ENCODE peak calls at places on chromosome 9, in six cellular contexts. E, M, T, L, Q and P are unnamed samples.

GRCh38 chr9:2418619-2419018 is 203.0 kb upstream of the VLDLR start:
- DNase-seq in L (peak; percentile 24), Q (peak; percentile 87), E (peak; percentile 98), M (no peak), T (peak; percentile 63), P (no peak)

GRCh38 chr9:21747171-21747570 is 55.3 kb upstream of the MTAP start:
- DNase-seq in Q (peak; percentile 47), T (no peak), E (no peak), M (no peak), L (peak; percentile 89), P (no peak)

GRCh38 chr9:130919559-130920145 is 19.4 kb downstream of the FIBCD1 start:
- DNase-seq in M (no peak), T (no peak), E (no peak), Q (no peak), L (no peak), P (no peak)

GRCh38 chr9:87686520-87687090 is 39.3 kb upstream of the CTSL start:
- DNase-seq in L (no peak), T (no peak), M (no peak), Q (no peak), E (no peak), P (no peak)

GRCh38 chr9:123395276-123396006 is 39.4 kb downstream of the CRB2 start:
- DNase-seq in T (no peak), L (no peak), M (no peak), Q (no peak), E (peak; percentile 97), P (no peak)

GRCh38 chr9:36487482-36488321 is 85.0 kb upstream of the MELK start:
- DNase-seq in L (peak; percentile 89), M (peak; percentile 90), T (peak; percentile 93), Q (peak; percentile 95), E (peak; percentile 75), P (peak; percentile 94)

GRCh38 chr9:34536685-34537084 is 13.9 kb upstream of the ENHO start:
- DNase-seq in M (no peak), E (no peak), Q (no peak), T (no peak), L (no peak), P (no peak)

GRCh38 chr9:92807757-92808725 is 43.4 kb upstream of the BICD2 start:
- DNase-seq in T (peak; percentile 12), Q (no peak), M (peak; percentile 8), L (no peak), E (peak; percentile 46), P (peak; percentile 11)

GRCh38 chr9:110180386-110180712 is 27.6 kb downstream of the C9orf152 start:
- DNase-seq in T (no peak), L (no peak), M (no peak), Q (no peak), E (no peak), P (no peak)

GRCh38 chr9:113913426-113914195 is 37.5 kb downstream of the ZNF618 start:
- DNase-seq in E (no peak), L (no peak), M (no peak), Q (peak; percentile 23), T (peak; percentile 36), P (no peak)

GRCh38 chr9:72005451-72005850 is 55.0 kb downstream of the C9orf57 start:
- DNase-seq in E (no peak), Q (no peak), T (no peak), L (no peak), M (no peak), P (no peak)

GRCh38 chr9:70553718-70554673 is 139.5 kb upstream of the KLF9 start:
- DNase-seq in Q (peak; percentile 81), E (peak; percentile 34), L (peak; percentile 76), M (no peak), T (peak; percentile 95), P (no peak)

GRCh38 chr9:36765468-36766341 is 193.0 kb downstream of the MELK start:
- DNase-seq in Q (peak; percentile 16), E (peak; percentile 95), L (peak; percentile 69), M (peak; percentile 77), T (no peak), P (peak; percentile 86)

GRCh38 chr9:113619156-113619861 is 155.8 kb downstream of the RGS3 start:
- DNase-seq in T (peak; percentile 32), E (no peak), Q (no peak), M (no peak), L (no peak), P (no peak)

GRCh38 chr9:124497441-124497840 is 9.8 kb downstream of the NR5A1 start:
- DNase-seq in Q (no peak), T (no peak), L (no peak), M (no peak), E (no peak), P (no peak)

GRCh38 chr9:87184956-87185642 is 237.8 kb upstream of the GAS1 start:
- DNase-seq in T (peak; percentile 74), E (no peak), Q (peak; percentile 76), M (no peak), L (no peak), P (no peak)

GRCh38 chr9:84371737-84372136 is 31.2 kb upstream of the SLC28A3 start:
- DNase-seq in L (peak; percentile 92), M (no peak), Q (peak; percentile 78), T (peak; percentile 90), E (no peak), P (no peak)

GRCh38 chr9:133199648-133200321 is 9.3 kb downstream of the OBP2B start:
- DNase-seq in L (no peak), M (peak; percentile 23), T (no peak), Q (no peak), E (no peak), P (peak; percentile 31)

GRCh38 chr9:77433675-77434445 is 214.3 kb downstream of the GNA14 start:
- DNase-seq in L (peak; percentile 73), E (peak; percentile 74), Q (peak; percentile 70), T (peak; percentile 67), M (peak; percentile 75), P (peak; percentile 55)

GRCh38 chr9:116327702-116328440 is 174.3 kb downstream of the PAPPA start:
- DNase-seq in T (no peak), L (no peak), Q (peak; percentile 85), M (no peak), E (no peak), P (no peak)

GRCh38 chr9:91536211-91536691 is 112.6 kb upstream of the NFIL3 start:
- DNase-seq in Q (peak; percentile 80), L (peak; percentile 92), E (no peak), T (peak; percentile 87), M (peak; percentile 78), P (peak; percentile 72)

GRCh38 chr9:98330831-98331230 is 75.4 kb upstream of the TBC1D2 start:
- DNase-seq in T (peak; percentile 30), L (no peak), E (no peak), Q (peak; percentile 85), M (no peak), P (no peak)

GRCh38 chr9:123928471-123929176 is 1.3 kb downstream of the DENND1A start:
- DNase-seq in E (no peak), M (no peak), T (peak; percentile 63), Q (peak; percentile 76), L (no peak), P (no peak)

GRCh38 chr9:134243778-134244467 is 79.6 kb upstream of the RNU6ATAC start:
- DNase-seq in Q (peak; percentile 14), T (no peak), L (no peak), M (peak; percentile 43), E (no peak), P (peak; percentile 50)

GRCh38 chr9:86741311-86742215 is 205.7 kb downstream of the GAS1 start:
- DNase-seq in L (peak; percentile 98), T (peak; percentile 96), M (no peak), E (no peak), Q (peak; percentile 59), P (no peak)

GRCh38 chr9:87337335-87338074 is 160.2 kb upstream of the DAPK1 start:
- DNase-seq in M (peak; percentile 7), T (peak; percentile 79), L (no peak), E (peak; percentile 65), Q (peak; percentile 71), P (no peak)

GRCh38 chr9:9246726-9247125 is 1366.1 kb downstream of the PTPRD start:
- DNase-seq in Q (no peak), M (no peak), L (no peak), T (no peak), E (no peak), P (no peak)

GRCh38 chr9:123310551-123311249 is 42.3 kb upstream of the STRBP start:
- DNase-seq in E (no peak), T (no peak), M (no peak), Q (no peak), L (no peak), P (no peak)

GRCh38 chr9:121498150-121498486 is 1.5 kb downstream of the GGTA1 start:
- DNase-seq in T (peak; percentile 77), Q (peak; percentile 71), M (peak; percentile 73), L (peak; percentile 85), E (peak; percentile 92), P (peak; percentile 49)

GRCh38 chr9:79581794-79582193 is 10.0 kb downstream of the TLE4 start:
- DNase-seq in E (no peak), Q (peak; percentile 89), L (peak; percentile 79), M (no peak), T (peak; percentile 91), P (no peak)

GRCh38 chr9:21030389-21031035 is 928 bp downstream of the HACD4 start:
- DNase-seq in L (peak; percentile 65), T (peak; percentile 84), Q (peak; percentile 80), E (no peak), M (peak; percentile 6), P (no peak)

GRCh38 chr9:86854898-86855523 is 92.3 kb downstream of the GAS1 start:
- DNase-seq in E (peak; percentile 98), T (peak; percentile 96), M (no peak), L (peak; percentile 48), Q (peak; percentile 86), P (no peak)

GRCh38 chr9:134066546-134066922 is 1.3 kb downstream of the BRD3 start:
- DNase-seq in Q (peak; percentile 37), T (peak; percentile 23), E (no peak), M (no peak), L (no peak), P (no peak)

GRCh38 chr9:101421653-101422065 is 13.9 kb downstream of the ALDOB start:
- DNase-seq in L (no peak), M (peak; percentile 71), T (no peak), E (no peak), Q (peak; percentile 7), P (no peak)